ENCODE peak calls at places on chromosome 19, in four cellular contexts. S is colonic mucosa, R is mammary epithelial cell, B is heart left ventricle. Q is an unnamed sample. For H3K27me3, the result is how much of the 10 kb centered on the place peaks cover.

GRCh38 chr19:58033741-58034475 is at the start of gene ZSCAN1:
- DNase-seq in B (peak), S (peak), R (peak), Q (peak)

GRCh38 chr19:8321067-8321759 is at the start of the genes NDUFA7 and RPS28:
- DNase-seq in B (peak), R (peak), S (peak), Q (peak)

GRCh38 chr19:2271516-2272103 is 10.4 kb downstream of the PEAK3 start:
- DNase-seq in R (peak), S (no peak), B (peak), Q (no peak)

GRCh38 chr19:48318286-48318987 is 6.9 kb upstream of the EMP3 start:
- DNase-seq in B (no peak), R (no peak), S (no peak), Q (no peak)

GRCh38 chr19:36916991-36917390 is 859 bp downstream of the ZNF568 start:
- DNase-seq in B (no peak), S (no peak), R (peak), Q (no peak)

GRCh38 chr19:52640916-52641315 is 2.8 kb upstream of the ZNF83 start:
- DNase-seq in B (no peak), R (no peak), S (no peak), Q (no peak)

GRCh38 chr19:19661675-19662251 is 1.7 kb downstream of the ATP13A1 start:
- DNase-seq in B (no peak), R (no peak), S (no peak), Q (no peak)

GRCh38 chr19:4380254-4380727 is 20.1 kb downstream of the SH3GL1 start:
- DNase-seq in S (no peak), R (peak), B (peak), Q (peak)

GRCh38 chr19:8640402-8641004 is 10.1 kb downstream of the NFILZ start:
- DNase-seq in S (no peak), B (peak), R (no peak), Q (no peak)

GRCh38 chr19:50705422-50706019 is 14.1 kb downstream of the SHANK1 start:
- DNase-seq in R (peak), B (no peak), S (no peak), Q (no peak)

GRCh38 chr19:51246153-51246552 is 4.7 kb upstream of the SIGLECL1 start:
- DNase-seq in R (peak), B (no peak), S (no peak), Q (no peak)

GRCh38 chr19:1250374-1251232 is 2.2 kb downstream of the MIDN start:
- DNase-seq in B (peak), R (no peak), S (peak), Q (peak)

GRCh38 chr19:1249298-1249989 is 1.1 kb downstream of the MIDN start:
- DNase-seq in R (peak), S (peak), B (peak), Q (peak)

GRCh38 chr19:1247747-1248453 is 483 bp upstream of the MIDN start:
- DNase-seq in S (peak), R (no peak), B (peak), Q (peak)

GRCh38 chr19:1249990-1250298 is 1.6 kb downstream of the MIDN start:
- DNase-seq in B (no peak), S (no peak), R (no peak), Q (no peak)

DNA sequence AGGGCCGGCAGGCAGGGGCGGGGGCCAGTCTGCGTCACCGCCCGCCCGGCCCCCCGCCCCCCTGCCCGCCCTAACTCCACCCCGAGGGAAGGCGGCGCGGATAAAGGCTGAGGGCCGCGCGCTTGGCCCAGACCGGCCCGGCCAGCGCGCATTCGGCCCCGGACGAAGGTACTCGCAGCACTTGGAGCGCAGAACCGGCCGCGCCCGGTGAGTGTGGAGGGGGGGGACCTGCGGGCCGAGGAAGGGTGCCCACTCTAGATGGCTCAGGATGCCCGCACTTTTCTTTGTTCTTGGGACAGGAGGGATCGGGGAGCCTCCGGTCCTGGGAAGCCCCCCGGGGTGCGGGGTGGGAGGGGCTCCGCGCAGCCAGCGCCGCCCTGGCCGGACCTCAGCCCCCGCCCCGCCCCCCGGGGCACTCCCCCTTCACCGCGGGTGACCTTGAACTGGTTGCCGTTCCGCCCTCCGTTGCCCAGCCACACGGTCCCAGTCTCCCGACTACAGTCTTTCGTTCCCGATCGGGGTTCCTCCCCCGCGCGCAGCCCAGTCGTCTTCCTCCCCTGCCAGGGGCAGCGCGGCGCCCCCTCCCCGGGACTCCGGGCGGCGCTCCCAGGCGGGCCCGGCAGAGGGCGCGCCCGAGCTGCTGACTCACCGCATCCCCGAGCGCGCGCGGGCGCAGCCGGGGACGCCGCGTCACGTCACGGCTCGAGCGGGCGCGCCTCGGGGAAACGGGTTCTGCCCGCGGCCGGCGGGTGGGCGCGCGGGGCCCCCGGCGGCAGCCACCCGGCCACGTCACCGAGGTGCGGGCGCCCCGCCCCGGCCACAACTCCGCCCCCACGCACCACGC is at the start of gene MIDN:
- DNase-seq in R (peak), B (peak), S (peak), Q (peak)
- TF ChIP-seq CTCF in R (peak), B (peak), S (peak), Q (peak)

DNA sequence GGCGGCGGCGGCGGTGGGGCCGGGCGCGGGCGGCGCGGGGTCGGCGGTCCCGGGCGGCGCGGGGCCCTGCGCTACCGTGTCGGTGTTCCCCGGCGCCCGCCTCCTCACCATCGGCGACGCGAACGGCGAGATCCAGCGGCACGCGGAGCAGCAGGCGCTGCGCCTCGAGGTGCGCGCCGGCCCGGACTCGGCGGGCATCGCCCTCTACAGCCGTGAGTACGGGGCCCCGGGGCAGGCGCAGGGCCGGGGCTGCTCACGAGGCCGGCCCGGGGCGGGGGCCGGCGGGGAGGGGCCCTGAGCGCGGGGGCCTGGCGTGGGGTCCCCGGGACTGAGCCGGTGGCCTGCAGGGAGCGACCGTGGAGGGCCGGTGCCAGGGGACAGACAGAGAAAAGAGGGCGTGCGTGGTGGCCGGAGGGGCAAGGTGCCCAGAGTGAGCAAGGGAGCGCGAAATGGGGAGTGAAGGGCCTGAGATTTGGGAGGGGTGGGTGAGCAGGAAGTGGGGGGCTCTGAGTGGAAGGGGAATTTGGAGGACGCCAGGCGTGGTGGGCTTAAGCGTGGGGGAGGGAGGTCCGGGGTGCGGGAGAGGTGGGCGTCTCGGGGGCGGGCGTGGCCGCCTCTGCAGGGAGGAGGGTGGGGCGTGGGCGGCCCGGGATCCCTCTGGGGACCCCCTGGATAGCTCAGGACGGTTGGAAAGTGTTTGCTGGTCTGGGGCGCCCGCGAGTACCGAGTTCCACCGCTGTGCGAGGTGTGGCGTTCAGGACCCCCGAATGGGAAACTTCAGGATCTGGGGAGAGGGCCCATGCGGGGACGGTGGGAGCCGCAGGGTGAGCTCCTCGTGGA is 578 bp downstream of the CARM1 start:
- DNase-seq in B (peak), R (peak), S (peak), Q (peak)
- H3K4me3 ChIP-seq in B (peak), R (peak), S (peak), Q (peak)

GRCh38 chr19:49441960-49442350 is 628 bp upstream of the SLC17A7 start:
- DNase-seq in B (no peak), R (no peak), S (no peak), Q (no peak)
- H3K27me3 ChIP-seq in B (under half), R (under half), S (under half), Q (under half)

GRCh38 chr19:13847900-13848677 is 28.8 kb upstream of the NANOS3 start:
- DNase-seq in S (no peak), B (no peak), R (no peak), Q (no peak)

GRCh38 chr19:13848811-13849241 is 28.1 kb upstream of the NANOS3 start:
- DNase-seq in B (peak), S (peak), R (no peak), Q (no peak)

GRCh38 chr19:13849277-13849676 is 27.7 kb upstream of the NANOS3 start:
- DNase-seq in R (no peak), S (peak), B (peak), Q (no peak)

GRCh38 chr19:13846533-13847032 is 30.4 kb upstream of the NANOS3 start:
- DNase-seq in S (peak), R (peak), B (peak), Q (peak)

DNA sequence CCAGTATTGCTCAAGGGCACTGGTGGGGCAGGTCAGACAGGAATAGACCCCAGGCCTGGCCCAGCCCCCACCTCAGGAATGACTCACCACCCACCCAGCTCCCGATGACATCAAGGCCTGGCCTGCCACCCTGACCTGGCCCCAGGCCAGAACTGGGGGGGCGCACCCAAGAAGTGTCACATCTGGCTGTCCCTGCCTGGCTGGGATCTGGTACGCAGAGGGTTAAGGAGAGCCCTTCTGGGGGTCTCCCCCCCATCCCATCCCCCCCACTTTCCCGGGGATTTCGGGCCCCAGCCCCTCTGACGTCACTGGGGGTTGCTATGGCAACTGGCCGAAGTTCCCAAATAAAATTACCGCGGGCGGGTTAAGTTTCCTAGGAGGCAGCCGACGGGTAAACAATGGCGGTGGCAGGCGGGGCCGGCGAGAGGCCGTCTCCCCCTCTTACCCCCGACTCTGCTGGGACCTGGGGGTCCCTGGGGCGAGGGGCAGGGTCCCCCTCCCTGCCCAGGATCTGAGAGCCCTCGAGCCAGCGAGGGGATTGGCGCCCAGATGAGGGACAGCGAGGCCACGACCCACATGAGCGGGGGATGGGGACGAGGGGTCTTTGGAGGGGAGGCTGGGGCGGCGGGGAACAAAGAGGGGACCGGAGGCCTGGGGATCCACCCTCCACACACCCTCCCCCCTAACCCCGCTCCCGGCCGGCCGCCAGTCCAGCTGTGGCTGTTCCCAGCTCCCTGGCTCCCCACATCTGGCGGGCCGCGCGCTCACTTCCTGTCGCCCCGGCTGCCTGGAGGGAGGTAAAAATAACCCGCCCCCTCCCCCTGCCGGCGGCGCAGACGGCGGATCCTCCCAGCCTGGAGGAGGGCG is 29.7 kb upstream of the NANOS3 start:
- DNase-seq in S (peak), B (peak), R (peak), Q (peak)
- TF ChIP-seq CTCF in S (no peak), B (peak), R (no peak), Q (no peak)

GRCh38 chr19:41355035-41355434 is 1.3 kb upstream of the TGFB1 start:
- DNase-seq in R (no peak), S (no peak), B (no peak), Q (no peak)
- H3K4me3 ChIP-seq in R (no peak), S (no peak), B (no peak), Q (no peak)

Q was measured in heart right ventricle.